ENCODE peak calls at places on chromosomes 3 and 15, in eight cellular contexts. L is BE2C, U is fibroblast of lung, M is cardiac muscle cell, E is transverse colon, D is endodermal cell, Z is psoas muscle, I is right atrium auricular region. P is an unnamed sample.
A peak's percentile ranks its signal among the peaks of the same experiment; 100 is the strongest.

GRCh38 chr3:46593979-46594378 is 18.3 kb upstream of the FAM240A start:
- DNase-seq in L (no peak), U (no peak), M (no peak), E (no peak), D (no peak), Z (no peak), I (no peak), P (no peak)

GRCh38 chr3:120661106-120661962 is 20.7 kb downstream of the HGD start:
- DNase-seq in L (no peak), U (no peak), M (no peak), E (no peak), D (no peak), Z (no peak), I (no peak), P (no peak)

GRCh38 chr15:79184465-79184892 is 93.9 kb upstream of the RASGRF1 start:
- DNase-seq in L (peak; percentile 78), U (peak; percentile 41), M (peak; percentile 80), E (peak; percentile 66), D (peak; percentile 93), Z (peak; percentile 70), I (peak; percentile 84), P (peak; percentile 84)

GRCh38 chr15:77456746-77457618 is 36.3 kb downstream of the HMG20A start:
- DNase-seq in L (no peak), U (peak; percentile 59), M (no peak), E (no peak), D (no peak), Z (no peak), I (no peak), P (no peak)

GRCh38 chr3:18730491-18730890 is 305.4 kb upstream of the SATB1 start:
- DNase-seq in L (no peak), U (no peak), M (no peak), E (no peak), D (no peak), Z (no peak), I (no peak), P (no peak)

GRCh38 chr15:80926126-80926525 is 63.5 kb downstream of the MESD start:
- DNase-seq in L (no peak), U (no peak), M (no peak), E (no peak), D (no peak), Z (no peak), I (no peak), P (no peak)

GRCh38 chr3:53243165-53243564 is 12.7 kb downstream of the TKT start:
- DNase-seq in L (peak; percentile 40), U (peak; percentile 65), M (peak; percentile 35), E (no peak), D (no peak), Z (no peak), I (no peak), P (no peak)

GRCh38 chr15:64865998-64866520 is 24.3 kb downstream of the PLEKHO2 start:
- DNase-seq in L (no peak), U (peak; percentile 90), M (no peak), E (peak; percentile 29), D (peak; percentile 83), Z (no peak), I (no peak), P (no peak)

GRCh38 chr3:16828815-16829214 is 55.9 kb upstream of the PLCL2 start:
- DNase-seq in L (peak; percentile 36), U (peak; percentile 35), M (peak; percentile 56), E (peak; percentile 65), D (peak; percentile 76), Z (no peak), I (no peak), P (no peak)

GRCh38 chr3:27110020-27110419 is 259.2 kb downstream of the NEK10 start:
- DNase-seq in L (no peak), U (no peak), M (no peak), E (no peak), D (no peak), Z (no peak), I (no peak), P (no peak)

GRCh38 chr15:41870689-41871081 is 23.2 kb downstream of the SPTBN5 start:
- DNase-seq in L (no peak), U (peak; percentile 80), M (no peak), E (no peak), D (no peak), Z (no peak), I (no peak), P (no peak)

GRCh38 chr3:179942560-179943075 is 94.1 kb downstream of the PEX5L start:
- DNase-seq in L (no peak), U (no peak), M (no peak), E (no peak), D (no peak), Z (no peak), I (no peak), P (no peak)

GRCh38 chr15:52318729-52319500 is 23.3 kb upstream of the MYO5C start:
- DNase-seq in L (peak; percentile 20), U (no peak), M (no peak), E (no peak), D (no peak), Z (peak; percentile 35), I (no peak), P (no peak)

DNA sequence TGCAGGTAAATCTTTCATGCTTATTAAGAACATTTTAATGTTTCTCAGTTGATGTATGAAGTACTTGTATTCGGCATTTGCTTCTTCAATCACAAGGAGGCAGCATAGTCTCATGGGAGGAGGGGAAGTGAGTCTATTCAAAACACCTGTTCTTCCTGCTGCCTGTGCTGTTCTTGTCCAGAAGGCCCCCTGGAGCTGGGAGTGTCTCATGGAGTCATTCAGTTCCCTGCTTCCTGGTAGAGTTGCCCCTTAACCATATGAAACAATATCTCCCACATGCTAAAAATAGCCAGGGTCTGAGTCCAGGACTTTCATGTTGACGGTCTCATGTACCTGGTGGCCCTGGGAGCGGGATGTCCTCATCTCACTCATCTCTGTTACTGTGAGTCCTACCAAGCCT is 15.5 kb upstream of the PPP1R2 start:
- DNase-seq in L (no peak), U (no peak), M (peak; percentile 63), E (peak; percentile 47), D (peak; percentile 67), Z (peak; percentile 41), I (no peak), P (no peak)
- TF ChIP-seq CTCF in L (peak; percentile 53), U (peak; percentile 35), M (peak; percentile 48), E (peak; percentile 14), D (peak; percentile 72), Z (peak; percentile 65), I (peak; percentile 54), P (no peak)

DNA sequence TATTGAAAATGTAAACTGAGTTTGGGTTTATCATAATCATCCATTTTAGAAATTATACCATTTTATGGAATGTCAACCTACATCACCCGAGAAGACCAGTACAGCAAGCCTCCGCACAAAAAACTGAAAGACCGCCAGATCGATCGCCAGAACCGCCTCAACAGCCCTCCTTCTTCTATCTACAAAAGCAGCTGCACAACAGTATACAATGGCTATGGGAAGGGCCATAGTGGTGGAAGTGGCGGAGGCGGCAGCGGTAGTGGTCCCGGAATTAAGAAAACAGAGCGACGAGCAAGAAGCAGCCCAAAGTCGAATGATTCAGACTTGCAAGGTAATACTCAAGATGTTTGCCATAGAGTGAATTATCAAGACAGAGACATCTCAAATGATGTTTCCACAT is 197.0 kb downstream of the GHSR start:
- DNase-seq in L (no peak), U (no peak), M (no peak), E (no peak), D (no peak), Z (no peak), I (no peak), P (no peak)
- H3K36me3 ChIP-seq in L (no peaks in the 10 kb centered on the region), U (peaks cover 7% of the 10 kb centered on the region), M (peaks cover 21% of the 10 kb centered on the region), E (no peaks in the 10 kb centered on the region), D (peaks cover 90% of the 10 kb centered on the region), Z (peaks cover 5% of the 10 kb centered on the region), I (peaks cover 23% of the 10 kb centered on the region), P (no peaks in the 10 kb centered on the region)

DNA sequence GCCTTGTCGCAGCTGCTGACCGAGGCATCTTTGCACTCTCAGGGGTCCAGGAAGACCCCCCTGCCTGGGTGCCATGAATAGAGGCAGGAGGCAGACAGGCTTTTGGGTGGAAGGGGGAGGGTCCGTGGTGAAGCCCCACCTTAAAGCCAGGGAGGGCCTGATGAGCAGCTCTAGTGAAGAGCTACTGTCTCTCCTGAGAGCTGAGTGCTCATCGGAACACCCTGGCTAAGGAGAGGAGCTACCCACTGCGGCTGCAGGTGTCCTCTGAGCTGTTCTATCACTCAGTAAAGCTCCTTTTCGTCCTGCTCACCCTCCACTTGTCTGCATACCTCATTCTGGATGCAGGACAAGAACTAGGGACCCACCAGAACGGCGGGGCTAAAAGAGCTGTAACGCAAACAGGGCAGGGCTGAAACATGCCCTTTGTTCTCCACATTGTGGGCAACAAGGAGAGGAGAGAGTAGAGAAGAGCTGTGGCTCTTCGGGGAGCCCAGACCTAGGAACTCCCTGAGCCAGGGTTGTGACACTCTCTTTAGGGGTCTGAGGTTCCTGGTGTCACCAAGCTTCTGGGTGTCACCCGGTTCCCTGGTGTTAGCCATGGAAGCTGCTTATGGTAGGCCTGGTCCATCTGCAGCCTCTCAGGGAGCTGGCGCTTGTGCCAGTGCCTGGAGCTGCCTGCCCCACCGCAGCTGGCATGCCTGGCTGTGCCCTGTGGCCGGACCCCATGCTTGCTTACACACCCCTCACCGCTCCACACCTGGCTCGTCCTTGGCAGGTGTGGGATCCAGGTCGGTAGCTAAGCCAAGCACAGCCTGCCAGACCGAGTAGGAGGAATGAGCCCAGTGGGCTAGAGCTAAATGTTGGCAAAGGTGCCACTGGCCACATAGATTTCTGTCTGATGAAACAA is 26.2 kb upstream of the TFG start:
- DNase-seq in L (no peak), U (no peak), M (no peak), E (no peak), D (peak; percentile 50), Z (no peak), I (no peak), P (no peak)
- H3K4me3 ChIP-seq in L (no peak overlapping the region), U (no peak overlapping the region), M (no peak overlapping the region), E (no peak overlapping the region), D (no peak overlapping the region), Z (peak overlapping the region; percentile 38), I (no peak overlapping the region), P (no peak overlapping the region)

DNA sequence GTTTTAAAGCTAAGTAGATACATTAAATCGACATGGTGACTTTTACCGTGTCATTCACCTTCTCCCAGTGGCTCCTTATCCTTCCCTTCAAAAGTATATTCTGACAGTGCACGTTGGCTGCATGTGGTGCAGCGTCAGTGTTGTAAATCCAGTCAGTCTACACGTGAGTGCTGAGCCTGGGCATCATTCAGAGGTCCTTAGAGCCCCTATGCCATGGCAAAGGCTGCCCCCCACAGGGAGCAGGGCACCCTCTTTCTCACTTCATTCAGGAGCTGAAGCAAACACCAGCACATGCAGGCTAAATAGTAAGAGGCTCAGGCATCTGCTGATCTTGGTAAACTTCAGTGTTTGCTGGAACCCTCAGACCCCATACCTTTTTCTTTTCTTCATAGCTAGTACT is 43.3 kb downstream of the RASGRP1 start:
- DNase-seq in L (no peak), U (no peak), M (no peak), E (no peak), D (no peak), Z (no peak), I (no peak), P (no peak)
- TF ChIP-seq CTCF in L (no peak), U (no peak), M (no peak), E (no peak), D (no peak), Z (no peak), I (no peak), P (no peak)

GRCh38 chr15:28115871-28116270 is 16.8 kb upstream of the OCA2 start:
- DNase-seq in L (no peak), U (no peak), M (no peak), E (no peak), D (no peak), Z (no peak), I (no peak), P (no peak)
- H3K36me3 ChIP-seq in L (peaks cover 79% of the 10 kb centered on the region), U (peaks cover 17% of the 10 kb centered on the region), M (peaks cover 62% of the 10 kb centered on the region), E (peaks cover 22% of the 10 kb centered on the region), D (peaks cover 82% of the 10 kb centered on the region), Z (no peaks in the 10 kb centered on the region), I (peaks cover 89% of the 10 kb centered on the region), P (no peaks in the 10 kb centered on the region)

P was measured in left lung.